ENCODE peak calls at places on chromosomes 11 and 22, in nine cellular contexts. One of them, this sample, is unnamed.

GRCh38 chr22:27124336-27125023 is 467.1 kb downstream of the MIAT start:
- DNase-seq in fibroblast of pulmonary artery: no peak
- DNase-seq in kidney: no peak
- DNase-seq in upper lobe of right lung: no peak
- DNase-seq in HFF-Myc: no peak
- DNase-seq in CD8-positive, alpha-beta T cell: no peak
- DNase-seq in hepatocyte: no peak
- DNase-seq in left ventricle myocardium inferior: peak
- DNase-seq in heart left ventricle: peak
- DNase-seq in this sample: no peak

GRCh38 chr11:17046690-17047089 is 30.8 kb downstream of the RPS13 start:
- DNase-seq in CD8-positive, alpha-beta T cell: no peak
- DNase-seq in upper lobe of right lung: no peak
- DNase-seq in fibroblast of pulmonary artery: no peak
- DNase-seq in kidney: no peak
- DNase-seq in left ventricle myocardium inferior: no peak
- DNase-seq in heart left ventricle: no peak
- DNase-seq in hepatocyte: no peak
- DNase-seq in HFF-Myc: no peak
- DNase-seq in this sample: no peak

GRCh38 chr11:118607401-118608267 is at the start of gene PHLDB1:
- DNase-seq in upper lobe of right lung: peak
- DNase-seq in CD8-positive, alpha-beta T cell: peak
- DNase-seq in fibroblast of pulmonary artery: peak
- DNase-seq in HFF-Myc: no peak
- DNase-seq in hepatocyte: peak
- DNase-seq in left ventricle myocardium inferior: peak
- DNase-seq in kidney: peak
- DNase-seq in heart left ventricle: peak
- DNase-seq in this sample: no peak

GRCh38 chr11:28697920-28698827 is 590.0 kb downstream of the METTL15 start:
- DNase-seq in upper lobe of right lung: peak
- DNase-seq in HFF-Myc: no peak
- DNase-seq in hepatocyte: peak
- DNase-seq in left ventricle myocardium inferior: peak
- DNase-seq in kidney: no peak
- DNase-seq in fibroblast of pulmonary artery: peak
- DNase-seq in heart left ventricle: peak
- DNase-seq in CD8-positive, alpha-beta T cell: no peak
- DNase-seq in this sample: no peak

GRCh38 chr11:5203366-5203765 is 2.9 kb upstream of the OR51V1 start:
- DNase-seq in fibroblast of pulmonary artery: no peak
- DNase-seq in kidney: no peak
- DNase-seq in CD8-positive, alpha-beta T cell: no peak
- DNase-seq in left ventricle myocardium inferior: no peak
- DNase-seq in hepatocyte: no peak
- DNase-seq in HFF-Myc: no peak
- DNase-seq in heart left ventricle: no peak
- DNase-seq in upper lobe of right lung: no peak
- DNase-seq in this sample: no peak

GRCh38 chr11:70244698-70245097 is 25.8 kb upstream of the PPFIA1 start:
- DNase-seq in fibroblast of pulmonary artery: peak
- DNase-seq in kidney: no peak
- DNase-seq in upper lobe of right lung: no peak
- DNase-seq in HFF-Myc: no peak
- DNase-seq in hepatocyte: no peak
- DNase-seq in heart left ventricle: no peak
- DNase-seq in CD8-positive, alpha-beta T cell: no peak
- DNase-seq in left ventricle myocardium inferior: no peak
- DNase-seq in this sample: peak

GRCh38 chr11:693415-693831 is 1.6 kb downstream of the DEAF1 start:
- DNase-seq in HFF-Myc: no peak
- DNase-seq in heart left ventricle: no peak
- DNase-seq in hepatocyte: no peak
- DNase-seq in fibroblast of pulmonary artery: no peak
- DNase-seq in kidney: no peak
- DNase-seq in CD8-positive, alpha-beta T cell: no peak
- DNase-seq in left ventricle myocardium inferior: no peak
- DNase-seq in upper lobe of right lung: no peak
- DNase-seq in this sample: no peak

GRCh38 chr11:116110356-116110755 is 606.1 kb upstream of the CADM1 start:
- DNase-seq in CD8-positive, alpha-beta T cell: no peak
- DNase-seq in HFF-Myc: no peak
- DNase-seq in heart left ventricle: no peak
- DNase-seq in left ventricle myocardium inferior: no peak
- DNase-seq in upper lobe of right lung: no peak
- DNase-seq in hepatocyte: no peak
- DNase-seq in fibroblast of pulmonary artery: no peak
- DNase-seq in kidney: no peak
- DNase-seq in this sample: no peak

GRCh38 chr11:16607675-16608644 is 130.5 kb upstream of the C11orf58 start:
- DNase-seq in upper lobe of right lung: peak
- DNase-seq in HFF-Myc: no peak
- DNase-seq in CD8-positive, alpha-beta T cell: no peak
- DNase-seq in heart left ventricle: peak
- DNase-seq in kidney: peak
- DNase-seq in left ventricle myocardium inferior: peak
- DNase-seq in fibroblast of pulmonary artery: peak
- DNase-seq in hepatocyte: peak
- DNase-seq in this sample: no peak

GRCh38 chr11:115409691-115410220 is 94.5 kb downstream of the CADM1 start:
- DNase-seq in heart left ventricle: no peak
- DNase-seq in CD8-positive, alpha-beta T cell: no peak
- DNase-seq in upper lobe of right lung: no peak
- DNase-seq in fibroblast of pulmonary artery: no peak
- DNase-seq in HFF-Myc: peak
- DNase-seq in kidney: no peak
- DNase-seq in hepatocyte: peak
- DNase-seq in left ventricle myocardium inferior: no peak
- DNase-seq in this sample: no peak

GRCh38 chr22:19958083-19959042 is 16.7 kb upstream of the TXNRD2 start:
- DNase-seq in kidney: peak
- DNase-seq in heart left ventricle: no peak
- DNase-seq in hepatocyte: no peak
- DNase-seq in fibroblast of pulmonary artery: peak
- DNase-seq in CD8-positive, alpha-beta T cell: no peak
- DNase-seq in left ventricle myocardium inferior: peak
- DNase-seq in upper lobe of right lung: no peak
- DNase-seq in HFF-Myc: no peak
- DNase-seq in this sample: peak

GRCh38 chr11:94747136-94748110 is 20.7 kb upstream of the AMOTL1 start:
- DNase-seq in upper lobe of right lung: no peak
- DNase-seq in HFF-Myc: no peak
- DNase-seq in fibroblast of pulmonary artery: no peak
- DNase-seq in heart left ventricle: no peak
- DNase-seq in left ventricle myocardium inferior: no peak
- DNase-seq in CD8-positive, alpha-beta T cell: no peak
- DNase-seq in kidney: no peak
- DNase-seq in hepatocyte: no peak
- DNase-seq in this sample: no peak

GRCh38 chr11:78587446-78587845 is 12.8 kb upstream of the NARS2 start:
- DNase-seq in kidney: no peak
- DNase-seq in heart left ventricle: no peak
- DNase-seq in CD8-positive, alpha-beta T cell: no peak
- DNase-seq in upper lobe of right lung: no peak
- DNase-seq in HFF-Myc: no peak
- DNase-seq in fibroblast of pulmonary artery: no peak
- DNase-seq in hepatocyte: no peak
- DNase-seq in left ventricle myocardium inferior: no peak
- DNase-seq in this sample: no peak

GRCh38 chr11:78588517-78588916 is 13.9 kb upstream of the NARS2 start:
- DNase-seq in left ventricle myocardium inferior: no peak
- DNase-seq in kidney: no peak
- DNase-seq in heart left ventricle: no peak
- DNase-seq in hepatocyte: no peak
- DNase-seq in HFF-Myc: no peak
- DNase-seq in CD8-positive, alpha-beta T cell: no peak
- DNase-seq in fibroblast of pulmonary artery: no peak
- DNase-seq in upper lobe of right lung: no peak
- DNase-seq in this sample: no peak

GRCh38 chr11:78583889-78584288 is 9.2 kb upstream of the NARS2 start:
- DNase-seq in kidney: no peak
- DNase-seq in fibroblast of pulmonary artery: no peak
- DNase-seq in CD8-positive, alpha-beta T cell: no peak
- DNase-seq in hepatocyte: no peak
- DNase-seq in heart left ventricle: no peak
- DNase-seq in left ventricle myocardium inferior: no peak
- DNase-seq in HFF-Myc: no peak
- DNase-seq in upper lobe of right lung: no peak
- DNase-seq in this sample: no peak

DNA sequence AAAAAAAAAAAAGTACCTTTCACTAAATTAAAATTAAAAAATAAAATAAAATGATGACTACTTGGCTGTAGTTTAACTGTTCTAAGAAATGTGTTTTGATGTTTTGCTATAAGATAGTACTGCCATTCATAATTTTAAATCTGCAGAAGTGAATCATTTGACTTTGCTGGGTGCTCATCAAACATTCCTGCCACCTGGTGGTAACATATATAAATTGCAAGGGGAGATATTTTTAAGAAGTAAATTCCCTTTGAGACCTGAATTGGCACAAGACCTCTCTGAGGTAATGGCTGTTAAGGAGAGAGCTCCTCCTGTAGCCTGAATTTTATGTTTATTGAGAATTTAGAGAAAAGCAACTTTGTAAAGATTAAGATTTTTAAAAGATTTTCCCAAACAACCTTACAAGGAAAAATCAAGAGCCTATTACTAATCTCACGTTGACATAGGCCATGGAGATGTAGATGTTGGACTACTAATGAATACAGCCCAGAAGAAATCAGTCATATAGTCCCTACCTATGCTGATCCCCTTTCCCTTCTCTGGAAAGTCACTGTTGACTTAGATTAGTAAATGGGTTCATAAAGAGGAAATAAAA is 11.9 kb upstream of the NARS2 start:
- DNase-seq in CD8-positive, alpha-beta T cell: no peak
- DNase-seq in fibroblast of pulmonary artery: peak
- DNase-seq in upper lobe of right lung: no peak
- DNase-seq in heart left ventricle: no peak
- DNase-seq in HFF-Myc: no peak
- DNase-seq in left ventricle myocardium inferior: no peak
- DNase-seq in hepatocyte: no peak
- DNase-seq in kidney: no peak
- DNase-seq in this sample: no peak
- TF ChIP-seq CTCF in CD8-positive, alpha-beta T cell: peak
- TF ChIP-seq CTCF in fibroblast of pulmonary artery: peak
- TF ChIP-seq CTCF in upper lobe of right lung: peak
- TF ChIP-seq CTCF in heart left ventricle: peak
- TF ChIP-seq CTCF in HFF-Myc: peak
- TF ChIP-seq CTCF in left ventricle myocardium inferior: peak
- TF ChIP-seq CTCF in hepatocyte: peak
- TF ChIP-seq CTCF in kidney: peak
- TF ChIP-seq CTCF in this sample: peak

DNA sequence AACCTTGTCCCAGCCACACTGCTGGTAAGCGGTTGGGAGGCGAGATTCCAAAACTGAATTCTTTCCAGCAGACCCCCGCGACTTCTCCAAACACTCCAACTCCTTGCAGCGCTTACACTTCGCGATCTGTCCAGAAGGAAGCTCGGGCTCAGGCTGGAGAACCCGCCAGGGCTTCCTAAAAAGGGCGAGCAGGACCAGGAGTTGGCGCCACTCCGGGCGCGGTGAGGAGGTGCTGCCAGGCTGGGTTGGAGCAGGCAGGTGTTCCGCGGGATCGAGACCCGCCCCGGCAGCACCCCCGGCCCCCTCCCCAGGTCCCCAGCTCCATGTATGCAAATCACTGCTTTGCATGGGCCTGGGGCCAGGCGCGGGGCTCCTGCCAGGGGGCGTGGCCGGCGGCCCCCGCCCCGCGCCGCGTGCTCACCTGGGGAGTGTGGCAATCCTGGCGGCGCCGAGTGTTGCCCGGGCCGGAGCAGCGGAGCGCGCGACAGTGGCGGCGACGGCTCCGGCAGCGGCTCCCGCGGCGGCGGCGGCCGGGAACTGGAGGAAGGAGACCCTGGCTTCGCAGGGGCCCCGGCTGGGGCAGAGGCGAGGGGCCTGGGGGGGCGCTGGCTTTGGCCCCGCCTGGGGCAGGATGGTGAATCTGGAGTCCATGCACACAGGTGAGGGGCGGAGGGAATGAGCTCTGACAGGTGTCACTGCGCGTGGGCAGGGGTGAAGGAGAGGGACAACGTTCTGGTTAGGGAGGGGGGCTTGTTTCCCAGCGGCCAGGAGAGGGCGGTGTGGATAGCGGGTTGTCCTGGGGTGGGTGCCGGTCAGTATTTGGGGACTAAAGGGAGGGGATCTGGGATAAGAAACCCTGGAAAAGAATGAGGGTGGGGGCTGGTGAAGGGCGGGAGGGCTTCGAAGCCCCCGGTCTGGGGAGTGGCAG is at the start of gene POU2F3:
- DNase-seq in upper lobe of right lung: peak
- DNase-seq in CD8-positive, alpha-beta T cell: no peak
- DNase-seq in HFF-Myc: no peak
- DNase-seq in heart left ventricle: no peak
- DNase-seq in hepatocyte: peak
- DNase-seq in kidney: no peak
- DNase-seq in left ventricle myocardium inferior: no peak
- DNase-seq in fibroblast of pulmonary artery: no peak
- DNase-seq in this sample: no peak
- H3K4me3 ChIP-seq in upper lobe of right lung: peak
- H3K4me3 ChIP-seq in CD8-positive, alpha-beta T cell: no peak
- H3K4me3 ChIP-seq in HFF-Myc: no peak
- H3K4me3 ChIP-seq in heart left ventricle: no peak
- H3K4me3 ChIP-seq in hepatocyte: no peak
- H3K4me3 ChIP-seq in kidney: no peak
- H3K4me3 ChIP-seq in left ventricle myocardium inferior: peak
- H3K4me3 ChIP-seq in fibroblast of pulmonary artery: no peak
- H3K4me3 ChIP-seq in this sample: no peak

GRCh38 chr22:38950527-38951111 is 6.8 kb upstream of the APOBEC3A start:
- DNase-seq in CD8-positive, alpha-beta T cell: no peak
- DNase-seq in left ventricle myocardium inferior: no peak
- DNase-seq in kidney: peak
- DNase-seq in upper lobe of right lung: no peak
- DNase-seq in heart left ventricle: no peak
- DNase-seq in HFF-Myc: no peak
- DNase-seq in hepatocyte: no peak
- DNase-seq in fibroblast of pulmonary artery: no peak
- DNase-seq in this sample: no peak
- TF ChIP-seq CTCF in CD8-positive, alpha-beta T cell: no peak
- TF ChIP-seq CTCF in left ventricle myocardium inferior: no peak
- TF ChIP-seq CTCF in kidney: no peak
- TF ChIP-seq CTCF in upper lobe of right lung: no peak
- TF ChIP-seq CTCF in heart left ventricle: no peak
- TF ChIP-seq CTCF in HFF-Myc: no peak
- TF ChIP-seq CTCF in hepatocyte: no peak
- TF ChIP-seq CTCF in fibroblast of pulmonary artery: no peak
- TF ChIP-seq CTCF in this sample: no peak

DNA sequence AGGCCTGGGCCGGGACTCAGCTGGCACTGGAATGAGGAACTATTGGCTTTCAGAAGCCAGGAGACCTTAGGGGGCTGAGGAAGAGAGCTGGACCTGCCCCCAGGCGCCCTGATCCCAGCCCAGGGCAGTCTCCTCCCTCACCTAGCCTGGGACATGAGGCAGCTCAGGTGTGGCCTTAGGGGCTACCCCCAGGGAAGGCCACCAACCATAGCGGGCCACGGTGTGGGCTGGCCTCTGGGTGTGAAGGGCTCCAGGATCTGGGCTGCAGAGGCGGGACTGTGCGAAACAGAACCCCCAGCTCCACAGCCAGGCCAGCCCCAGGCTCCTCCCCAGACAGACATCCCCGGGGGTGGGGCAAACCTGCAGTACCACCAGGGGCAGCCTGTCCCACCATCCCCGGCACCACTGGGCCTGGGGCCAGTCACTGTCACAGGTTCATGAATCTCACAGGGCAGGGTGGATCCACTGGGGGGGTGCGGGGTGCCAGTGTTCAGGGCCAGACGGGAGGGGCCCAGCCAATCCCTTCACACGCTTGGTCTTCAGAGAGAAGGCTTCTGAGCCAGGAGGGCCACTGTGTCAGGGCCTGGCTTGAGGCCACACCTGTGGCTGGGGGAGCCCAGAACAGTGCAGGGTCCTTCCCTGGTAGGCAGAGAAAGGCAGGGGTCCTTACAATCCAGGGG is 3.5 kb downstream of the PLXNB2 start:
- DNase-seq in left ventricle myocardium inferior: no peak
- DNase-seq in HFF-Myc: no peak
- DNase-seq in upper lobe of right lung: peak
- DNase-seq in kidney: peak
- DNase-seq in fibroblast of pulmonary artery: no peak
- DNase-seq in hepatocyte: peak
- DNase-seq in CD8-positive, alpha-beta T cell: no peak
- DNase-seq in heart left ventricle: peak
- DNase-seq in this sample: no peak
- H3K4me3 ChIP-seq in left ventricle myocardium inferior: peak
- H3K4me3 ChIP-seq in HFF-Myc: peak
- H3K4me3 ChIP-seq in upper lobe of right lung: peak
- H3K4me3 ChIP-seq in kidney: peak
- H3K4me3 ChIP-seq in fibroblast of pulmonary artery: no peak
- H3K4me3 ChIP-seq in hepatocyte: no peak
- H3K4me3 ChIP-seq in CD8-positive, alpha-beta T cell: no peak
- H3K4me3 ChIP-seq in heart left ventricle: peak
- H3K4me3 ChIP-seq in this sample: peak